ENCODE peak calls at places on chromosomes 11 and 22, in nine cellular contexts. E is activated CD4-positive, CD25-positive, alpha-beta regulatory T cell treated with anti-CD3 and anti-CD28 coated beads, Interleukin-2, amount 50 U/mL, for 72 hours; T is heart right ventricle; O is adipocyte; B is HFF-Myc; M is NCI-H187; Q is left colon; C is activated B cell treated with CpG ODN at 0.5 μM for 24 hours; V is IMR-90. P is an unnamed sample.

GRCh38 chr22:37229805-37230672 is 14.0 kb downstream of the RAC2 start:
- DNase-seq in O (peak), C (peak), Q (peak), T (no peak), M (no peak), E (peak), B (no peak), V (peak), P (peak)

GRCh38 chr11:76337469-76337868 is 43.5 kb downstream of the THAP12 start:
- DNase-seq in C (no peak), E (no peak), V (no peak), Q (no peak), O (no peak), M (no peak), B (no peak), T (no peak), P (no peak)

GRCh38 chr11:130829801-130830562 is 86.3 kb downstream of the SNX19 start:
- DNase-seq in E (no peak), C (no peak), T (peak), B (no peak), Q (peak), V (no peak), O (no peak), M (no peak), P (no peak)

GRCh38 chr22:19942071-19942885 is 660 bp upstream of the TXNRD2 start:
- DNase-seq in O (peak), V (peak), T (peak), M (no peak), C (peak), B (no peak), Q (no peak), E (no peak), P (peak)

GRCh38 chr11:114738954-114739353 is 60.6 kb downstream of the NXPE2 start:
- DNase-seq in B (peak), T (peak), E (no peak), M (peak), Q (peak), C (no peak), V (peak), O (peak), P (peak)

GRCh38 chr22:38716271-38716670 is 10.5 kb downstream of the GTPBP1 start:
- DNase-seq in E (no peak), Q (no peak), C (no peak), M (no peak), O (no peak), T (no peak), V (no peak), B (no peak), P (no peak)

GRCh38 chr11:112247198-112247597 is 13.5 kb downstream of the PLET1 start:
- DNase-seq in V (peak), O (no peak), Q (no peak), B (no peak), C (no peak), M (no peak), E (no peak), T (no peak), P (no peak)

GRCh38 chr22:24952837-24953293 is 349 bp downstream of the KIAA1671 start:
- DNase-seq in V (peak), E (no peak), B (no peak), M (no peak), O (peak), T (peak), Q (peak), C (no peak), P (no peak)

GRCh38 chr22:49586244-49586748 is 241.4 kb downstream of the BRD1 start:
- DNase-seq in T (no peak), V (no peak), O (no peak), B (no peak), Q (no peak), C (peak), E (no peak), M (no peak), P (no peak)

GRCh38 chr11:10638285-10638684 is 55.3 kb downstream of the IRAG1 start:
- DNase-seq in V (no peak), E (no peak), M (no peak), Q (no peak), T (peak), B (peak), C (no peak), O (peak), P (no peak)

GRCh38 chr22:48622891-48623545 is 1204.7 kb downstream of the BRD1 start:
- DNase-seq in C (no peak), E (no peak), B (no peak), M (no peak), T (no peak), Q (no peak), V (no peak), O (no peak), P (no peak)

GRCh38 chr11:109486129-109486528 is 64.1 kb downstream of the C11orf87 start:
- DNase-seq in E (no peak), Q (no peak), M (peak), C (no peak), B (no peak), T (no peak), V (no peak), O (no peak), P (no peak)

GRCh38 chr22:25112538-25113253 is 87.0 kb upstream of the CRYBB3 start:
- DNase-seq in Q (no peak), C (no peak), O (no peak), T (no peak), V (no peak), E (no peak), B (no peak), M (no peak), P (no peak)